ENCODE peak calls at places on chromosomes 6 and 20, in four cellular contexts. X is SK-N-SH, A is K562, Z is WTC11. M is an unnamed sample.
A peak's percentile ranks its signal among the peaks of the same experiment; 100 is the strongest.

GRCh38 chr6:96783307-96783706 is 54.0 kb downstream of the GPR63 start:
- DNase-seq in X (no peak), A (no peak), Z (no peak), M (no peak)

GRCh38 chr20:62861732-62862336 is at the start of gene TCFL5:
- DNase-seq in X (peak; percentile 99), A (peak; percentile 93), Z (peak; percentile 81), M (no peak)

GRCh38 chr6:148074291-148074690 is 268.3 kb upstream of the SASH1 start:
- DNase-seq in X (no peak), A (no peak), Z (no peak), M (no peak)

GRCh38 chr6:95648636-95649035 is 71.3 kb downstream of the MANEA start:
- DNase-seq in X (no peak), A (no peak), Z (peak; percentile 17), M (no peak)

GRCh38 chr6:157613011-157613522 is 210.0 kb upstream of the SNX9 start:
- DNase-seq in X (no peak), A (peak; percentile 80), Z (no peak), M (no peak)

GRCh38 chr6:91135406-91135805 is 548.5 kb upstream of the MAP3K7 start:
- DNase-seq in X (no peak), A (no peak), Z (no peak), M (no peak)

GRCh38 chr6:46507426-46507825 is 16.2 kb upstream of the RCAN2 start:
- DNase-seq in X (no peak), A (no peak), Z (no peak), M (no peak)

GRCh38 chr6:54681987-54682386 is 164.6 kb upstream of the FAM83B start:
- DNase-seq in X (no peak), A (no peak), Z (no peak), M (no peak)

GRCh38 chr6:43809417-43810305 is 39.6 kb downstream of the VEGFA start:
- DNase-seq in X (no peak), A (peak; percentile 55), Z (no peak), M (no peak)

GRCh38 chr6:73579389-73579788 is 58.6 kb upstream of the EEF1A1 start:
- DNase-seq in X (no peak), A (no peak), Z (peak; percentile 23), M (no peak)

GRCh38 chr20:49270177-49270576 is 7.7 kb downstream of the ZNFX1 start:
- DNase-seq in X (no peak), A (no peak), Z (no peak), M (no peak)

GRCh38 chr6:79076881-79077641 is 993 bp downstream of the PHIP start:
- DNase-seq in X (peak; percentile 87), A (peak; percentile 83), Z (peak; percentile 88), M (no peak)

GRCh38 chr6:79071547-79071946 is 6.5 kb downstream of the PHIP start:
- DNase-seq in X (no peak), A (no peak), Z (no peak), M (no peak)

GRCh38 chr6:79072640-79073181 is 5.3 kb downstream of the PHIP start:
- DNase-seq in X (no peak), A (no peak), Z (no peak), M (no peak)

GRCh38 chr6:79076160-79076559 is 1.9 kb downstream of the PHIP start:
- DNase-seq in X (peak; percentile 7), A (no peak), Z (no peak), M (no peak)

DNA sequence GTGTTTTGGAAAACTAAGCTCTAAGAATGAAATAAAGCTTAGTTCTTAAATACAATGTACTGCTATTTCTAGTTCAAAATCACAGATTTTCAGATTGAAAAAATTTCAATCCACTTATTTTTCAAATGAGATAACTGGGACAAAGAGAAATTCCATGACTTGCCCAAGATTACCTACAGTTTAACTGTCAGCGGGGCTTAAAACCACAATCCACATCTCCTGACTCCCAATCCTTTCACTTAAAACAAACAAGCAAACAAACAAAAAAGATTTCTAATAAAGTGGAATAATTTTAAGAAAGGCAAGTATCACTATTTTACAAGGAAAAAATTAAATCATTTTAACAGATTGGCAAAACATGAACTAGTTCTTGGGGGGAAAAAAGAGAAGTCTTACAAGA is 4.2 kb downstream of the PHIP start:
- DNase-seq in X (no peak), A (no peak), Z (no peak), M (no peak)
- TF ChIP-seq USF1 in X (no peak), A (no peak), Z (no peak), M (no peak)

GRCh38 chr6:140636698-140637402 is 1262.4 kb upstream of the CITED2 start:
- DNase-seq in X (no peak), A (no peak), Z (no peak), M (peak; percentile 21)
- TF ChIP-seq USF1 in X (no peak), A (no peak), Z (no peak), M (no peak)

DNA sequence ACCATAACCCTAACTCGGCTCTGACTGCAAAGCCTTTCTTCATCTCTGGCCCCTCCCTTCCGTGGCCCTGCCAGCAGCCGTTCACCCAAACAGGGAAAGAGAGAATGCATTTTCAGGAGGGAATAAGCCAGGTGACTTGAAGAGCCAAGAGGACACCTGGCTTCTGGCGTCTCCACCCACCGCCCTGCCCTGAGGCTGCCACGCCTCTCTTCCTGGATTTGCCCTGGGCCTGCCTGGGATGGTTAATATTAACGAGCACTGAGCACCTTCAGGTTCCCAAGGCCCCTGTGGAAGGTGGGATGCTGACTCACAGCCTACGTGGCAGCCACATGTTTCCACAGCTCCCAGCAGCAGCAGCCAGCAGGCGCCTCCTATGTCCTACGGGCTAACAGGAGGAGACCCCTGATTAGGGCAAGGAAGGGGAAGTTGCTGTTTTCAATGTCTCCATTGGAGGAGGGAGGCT is 138.0 kb upstream of the RREB1 start:
- DNase-seq in X (no peak), A (peak; percentile 52), Z (peak; percentile 24), M (no peak)
- TF ChIP-seq USF1 in X (no peak), A (no peak), Z (no peak), M (no peak)

GRCh38 chr6:137820425-137820824 is 46.6 kb upstream of the TNFAIP3 start:
- DNase-seq in X (no peak), A (no peak), Z (no peak), M (no peak)

GRCh38 chr6:137818440-137818839 is 48.6 kb upstream of the TNFAIP3 start:
- DNase-seq in X (no peak), A (no peak), Z (no peak), M (no peak)

GRCh38 chr6:137821486-137821885 is 45.6 kb upstream of the TNFAIP3 start:
- DNase-seq in X (no peak), A (no peak), Z (no peak), M (no peak)

GRCh38 chr6:137820952-137821351 is 46.1 kb upstream of the TNFAIP3 start:
- DNase-seq in X (no peak), A (no peak), Z (no peak), M (no peak)

GRCh38 chr6:137819740-137820139 is 47.3 kb upstream of the TNFAIP3 start:
- DNase-seq in X (no peak), A (no peak), Z (no peak), M (peak; percentile 59)
- TF ChIP-seq USF1 in X (no peak), A (no peak), Z (no peak), M (no peak)

M was measured in GM12878.